ENCODE peak calls at places on chromosomes 4 and X, in eight cellular contexts. P, G, N, A, I, H, M and E are unnamed samples.

GRCh38 chr4:152853293-152853692 is 73.5 kb downstream of the ARFIP1 start:
- DNase-seq in P (no peak), G (no peak), N (no peak), A (no peak), I (no peak), H (no peak), M (no peak), E (no peak)

GRCh38 chr4:185956546-185956945 is 112.4 kb upstream of the TLR3 start:
- DNase-seq in P (no peak), G (no peak), N (no peak), A (no peak), I (no peak), H (no peak), M (no peak), E (no peak)

GRCh38 chr4:113758361-113758760 is 3.2 kb downstream of the CAMK2D start:
- DNase-seq in P (no peak), G (peak; percentile 87), N (peak; percentile 26), A (peak; percentile 81), I (peak; percentile 26), H (peak; percentile 77), M (peak; percentile 10), E (no peak)

GRCh38 chr4:14650127-14650526 is 352.2 kb upstream of the CPEB2 start:
- DNase-seq in P (no peak), G (peak; percentile 3), N (peak; percentile 6), A (peak; percentile 1), I (peak; percentile 1), H (peak; percentile 7), M (no peak), E (no peak)

GRCh38 chr4:131370846-131371245 is 1778.2 kb upstream of the PCDH10 start:
- DNase-seq in P (no peak), G (no peak), N (no peak), A (no peak), I (no peak), H (no peak), M (no peak), E (no peak)

GRCh38 chr4:96164814-96165351 is 325.0 kb downstream of the PDHA2 start:
- DNase-seq in P (no peak), G (peak; percentile 98), N (peak; percentile 55), A (peak; percentile 16), I (peak; percentile 54), H (peak; percentile 0), M (no peak), E (no peak)

GRCh38 chr4:168731006-168731636 is 234.3 kb downstream of the PALLD start:
- DNase-seq in P (no peak), G (peak; percentile 69), N (peak; percentile 55), A (peak; percentile 83), I (peak; percentile 91), H (peak; percentile 47), M (no peak), E (no peak)

GRCh38 chr4:189084671-189085070 is 856.0 kb upstream of the FRG1 start:
- DNase-seq in P (peak; percentile 51), G (no peak), N (no peak), A (no peak), I (no peak), H (no peak), M (no peak), E (peak; percentile 33)

GRCh38 chrX:53184836-53185235 is 40.2 kb downstream of the KDM5C start:
- DNase-seq in P (no peak), G (peak; percentile 76), N (peak; percentile 51), A (peak; percentile 65), I (peak; percentile 46), H (peak; percentile 78), M (no peak), E (no peak)

GRCh38 chr4:2799971-2800690 is 7.2 kb downstream of the SH3BP2 start:
- DNase-seq in P (no peak), G (no peak), N (no peak), A (no peak), I (no peak), H (peak; percentile 39), M (no peak), E (no peak)

GRCh38 chr4:107734120-107734519 is 14.1 kb upstream of the PAPSS1 start:
- DNase-seq in P (peak; percentile 79), G (no peak), N (no peak), A (no peak), I (peak; percentile 23), H (peak; percentile 40), M (no peak), E (no peak)

GRCh38 chrX:136639506-136640176 is 8.3 kb upstream of the CD40LG start:
- DNase-seq in P (no peak), G (peak; percentile 4), N (peak; percentile 3), A (no peak), I (no peak), H (peak; percentile 76), M (no peak), E (no peak)

GRCh38 chrX:136630881-136631280 is 17.1 kb upstream of the CD40LG start:
- DNase-seq in P (no peak), G (no peak), N (no peak), A (no peak), I (no peak), H (no peak), M (no peak), E (no peak)

GRCh38 chrX:136636121-136636520 is 11.8 kb upstream of the CD40LG start:
- DNase-seq in P (peak; percentile 42), G (no peak), N (no peak), A (no peak), I (no peak), H (no peak), M (no peak), E (no peak)

DNA sequence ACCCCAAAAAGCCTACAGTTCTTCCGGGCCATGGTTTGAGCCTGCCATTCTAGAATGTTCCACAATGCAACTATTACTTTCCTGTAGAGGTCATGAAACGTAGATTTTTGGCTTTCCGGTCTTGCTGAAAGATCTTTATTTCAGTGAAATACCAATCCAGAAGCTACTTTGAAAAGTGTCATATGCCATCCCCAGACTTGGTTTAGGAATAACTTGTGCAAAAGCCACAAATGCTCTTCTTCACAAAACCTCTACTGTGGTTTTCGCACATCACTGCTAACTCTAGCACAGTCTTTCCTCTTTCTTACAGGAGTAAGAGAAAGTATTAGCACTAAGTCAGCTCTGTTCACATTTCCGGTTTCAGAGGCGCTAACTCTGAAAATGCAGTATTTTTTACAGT is 12.7 kb upstream of the CD40LG start:
- DNase-seq in P (no peak), G (no peak), N (no peak), A (no peak), I (no peak), H (no peak), M (no peak), E (no peak)
- H2AFZ ChIP-seq in P (no peak overlapping the region), G (no peak overlapping the region), N (no peak overlapping the region), A (no peak overlapping the region), I (no peak overlapping the region), H (no peak overlapping the region), M (no peak overlapping the region), E (no peak overlapping the region)

GRCh38 chr4:111210576-111210975 is 587.7 kb upstream of the PITX2 start:
- DNase-seq in P (no peak), G (no peak), N (no peak), A (no peak), I (no peak), H (no peak), M (no peak), E (no peak)
- H2AFZ ChIP-seq in P (peak overlapping the region; percentile 25), G (no peak overlapping the region), N (no peak overlapping the region), A (no peak overlapping the region), I (no peak overlapping the region), H (no peak overlapping the region), M (no peak overlapping the region), E (no peak overlapping the region)

GRCh38 chr4:80462537-80463207 is 127.1 kb downstream of the CFAP299 start:
- DNase-seq in P (no peak), G (no peak), N (no peak), A (no peak), I (peak; percentile 5), H (peak; percentile 40), M (no peak), E (no peak)
- H2AFZ ChIP-seq in P (no peak overlapping the region), G (no peak overlapping the region), N (no peak overlapping the region), A (no peak overlapping the region), I (no peak overlapping the region), H (peak overlapping the region; percentile 64), M (no peak overlapping the region), E (no peak overlapping the region)

GRCh38 chr4:144423930-144424329 is 222.0 kb upstream of the HHIP start:
- DNase-seq in P (no peak), G (no peak), N (no peak), A (no peak), I (no peak), H (no peak), M (no peak), E (no peak)

GRCh38 chr4:144421056-144421455 is 224.9 kb upstream of the HHIP start:
- DNase-seq in P (no peak), G (no peak), N (no peak), A (no peak), I (no peak), H (no peak), M (no peak), E (no peak)

DNA sequence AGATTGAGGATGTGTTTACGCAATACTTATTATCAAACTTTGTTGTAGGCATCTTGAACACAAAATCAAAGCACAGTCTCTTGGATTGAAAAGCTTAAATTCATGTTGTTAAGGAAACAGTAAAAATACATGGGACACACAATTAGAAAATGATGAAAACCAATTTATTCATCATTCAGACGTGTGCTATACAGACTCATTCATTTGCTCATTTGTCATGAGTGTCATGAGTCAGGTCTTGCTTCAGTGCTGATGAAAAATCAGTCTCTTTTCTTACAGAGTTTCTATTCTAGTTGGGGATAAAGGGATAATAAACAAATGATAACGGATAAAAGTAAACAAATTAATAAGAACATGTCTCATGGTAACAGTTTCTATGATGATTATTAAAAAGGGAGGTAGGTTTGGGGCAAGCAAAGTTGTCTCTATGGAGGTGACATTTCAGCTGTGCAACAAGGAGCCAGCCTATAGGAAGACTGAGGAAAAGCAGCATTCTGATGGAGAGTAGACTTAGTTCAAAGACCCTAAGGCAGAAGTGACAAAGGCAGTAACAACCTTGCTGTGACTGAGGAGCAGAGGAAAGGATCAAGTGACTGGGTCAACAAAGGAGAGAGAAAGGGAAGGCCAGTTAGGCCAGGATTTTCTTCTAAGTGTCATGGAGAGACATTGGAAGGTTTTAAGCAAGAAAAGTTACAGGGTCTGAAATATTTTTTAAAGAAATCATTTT is 224.0 kb upstream of the HHIP start:
- DNase-seq in P (peak; percentile 18), G (peak; percentile 53), N (peak; percentile 27), A (no peak), I (no peak), H (no peak), M (no peak), E (no peak)
- H2AFZ ChIP-seq in P (no peak overlapping the region), G (no peak overlapping the region), N (no peak overlapping the region), A (no peak overlapping the region), I (no peak overlapping the region), H (no peak overlapping the region), M (no peak overlapping the region), E (no peak overlapping the region)

DNA sequence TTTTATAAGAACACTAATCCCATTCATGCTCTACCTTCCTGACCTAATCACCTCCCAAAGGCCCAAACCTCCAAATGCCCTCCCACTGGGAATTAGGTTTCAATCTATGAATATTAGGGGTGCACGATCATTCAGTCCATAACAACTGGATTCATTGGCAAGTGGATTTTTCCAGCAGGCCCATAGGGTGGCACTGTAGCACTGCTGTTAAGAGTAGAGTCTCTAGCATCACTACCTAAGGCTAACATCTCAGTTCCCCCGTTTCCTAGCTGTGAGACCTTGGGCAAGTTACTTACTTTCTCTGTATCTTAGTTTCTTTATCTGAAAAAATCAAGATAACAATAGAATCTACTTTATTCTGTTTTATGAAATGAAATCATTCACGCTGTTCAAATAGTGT is 315.8 kb downstream of the STIM2 start:
- DNase-seq in P (peak; percentile 66), G (peak; percentile 63), N (peak; percentile 25), A (peak; percentile 41), I (peak; percentile 15), H (peak; percentile 72), M (no peak), E (peak; percentile 26)
- H2AFZ ChIP-seq in P (no peak overlapping the region), G (no peak overlapping the region), N (no peak overlapping the region), A (no peak overlapping the region), I (no peak overlapping the region), H (peak overlapping the region; percentile 44), M (no peak overlapping the region), E (no peak overlapping the region)